ENCODE peak calls at places on chromosome 22, in nine cellular contexts. X is GM23338, J is PC-3, V is neural progenitor cell, E is hepatocyte, G is GM23248, M is HCT116, U is MM.1S, Y is SK-N-SH. R is an unnamed sample.

GRCh38 chr22:44937216-44937615 is 72.6 kb downstream of the PHF21B start:
- DNase-seq in U (no peak), M (no peak), G (no peak), V (no peak), Y (no peak), J (no peak), E (no peak), X (no peak), R (no peak)

GRCh38 chr22:43066844-43067385 is 22.3 kb downstream of the TTLL1 start:
- DNase-seq in Y (no peak), U (no peak), M (peak; percentile 47), E (peak; percentile 66), X (no peak), G (peak; percentile 78), V (no peak), J (peak; percentile 75), R (no peak)

GRCh38 chr22:23915230-23915754 is 21.1 kb downstream of the MIF start:
- DNase-seq in V (no peak), X (no peak), U (no peak), J (no peak), M (no peak), E (peak; percentile 5), Y (no peak), G (no peak), R (no peak)

GRCh38 chr22:30196141-30196866 is 50.3 kb downstream of the LIF start:
- DNase-seq in G (peak; percentile 100), J (peak; percentile 93), U (no peak), M (peak; percentile 91), V (peak; percentile 29), Y (no peak), E (peak; percentile 91), X (peak; percentile 94), R (peak; percentile 55)

GRCh38 chr22:48901324-48901723 is 926.3 kb downstream of the BRD1 start:
- DNase-seq in J (no peak), U (no peak), X (no peak), E (no peak), M (no peak), Y (no peak), G (no peak), V (no peak), R (no peak)

GRCh38 chr22:42342426-42343135 is 72.1 kb upstream of the TCF20 start:
- DNase-seq in M (no peak), J (no peak), U (no peak), X (no peak), V (peak; percentile 46), G (no peak), E (no peak), Y (no peak), R (no peak)

GRCh38 chr22:20015187-20015625 is 1.4 kb downstream of the ARVCF start:
- DNase-seq in J (no peak), E (no peak), U (no peak), G (no peak), M (no peak), X (no peak), V (no peak), Y (no peak), R (no peak)

GRCh38 chr22:43396934-43397457 is 14.8 kb upstream of the MPPED1 start:
- DNase-seq in Y (no peak), U (no peak), E (no peak), V (no peak), G (no peak), M (no peak), X (no peak), J (no peak), R (no peak)

GRCh38 chr22:40673017-40673416 is 6.3 kb upstream of the MCHR1 start:
- DNase-seq in M (no peak), Y (no peak), U (no peak), E (no peak), G (no peak), J (no peak), X (no peak), V (no peak), R (no peak)

GRCh38 chr22:40671369-40671768 is 7.9 kb upstream of the MCHR1 start:
- DNase-seq in E (no peak), M (no peak), J (no peak), U (no peak), Y (no peak), G (no peak), V (no peak), X (peak; percentile 56), R (no peak)

GRCh38 chr22:40671796-40672360 is 7.4 kb upstream of the MCHR1 start:
- DNase-seq in G (no peak), M (no peak), X (no peak), U (no peak), Y (no peak), J (no peak), E (no peak), V (no peak), R (no peak)

GRCh38 chr22:40668611-40669390 is 10.5 kb upstream of the MCHR1 start:
- DNase-seq in E (peak; percentile 65), G (peak; percentile 89), J (peak; percentile 55), Y (no peak), X (peak; percentile 43), V (peak; percentile 35), M (peak; percentile 31), U (no peak), R (no peak)

DNA sequence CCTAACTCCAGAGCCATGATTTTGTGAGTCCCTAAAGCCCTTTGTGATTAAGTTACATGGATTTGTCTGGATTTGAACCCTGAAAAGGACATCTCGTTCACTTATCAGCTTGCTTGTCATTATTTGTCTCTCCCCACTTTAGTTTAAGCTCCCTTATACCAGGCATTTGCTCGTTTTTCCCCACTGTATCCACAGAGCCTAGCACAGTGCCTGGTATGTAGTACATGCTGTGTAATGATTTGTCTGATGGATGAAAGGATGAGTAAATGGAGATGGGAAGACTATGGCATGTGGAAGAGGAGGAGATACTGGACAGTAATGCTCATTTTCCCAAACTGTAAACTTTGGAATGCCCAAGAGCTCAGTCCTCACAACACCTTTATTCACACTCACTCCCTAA is 9.2 kb upstream of the MCHR1 start:
- DNase-seq in Y (no peak), G (no peak), E (no peak), M (no peak), U (no peak), J (no peak), X (no peak), V (no peak), R (no peak)
- H2AFZ ChIP-seq in Y (no peak overlapping the region), G (no peak overlapping the region), E (no peak overlapping the region), M (no peak overlapping the region), U (no peak overlapping the region), J (no peak overlapping the region), X (no peak overlapping the region), V (peak overlapping the region; percentile 73), R (no peak overlapping the region)

DNA sequence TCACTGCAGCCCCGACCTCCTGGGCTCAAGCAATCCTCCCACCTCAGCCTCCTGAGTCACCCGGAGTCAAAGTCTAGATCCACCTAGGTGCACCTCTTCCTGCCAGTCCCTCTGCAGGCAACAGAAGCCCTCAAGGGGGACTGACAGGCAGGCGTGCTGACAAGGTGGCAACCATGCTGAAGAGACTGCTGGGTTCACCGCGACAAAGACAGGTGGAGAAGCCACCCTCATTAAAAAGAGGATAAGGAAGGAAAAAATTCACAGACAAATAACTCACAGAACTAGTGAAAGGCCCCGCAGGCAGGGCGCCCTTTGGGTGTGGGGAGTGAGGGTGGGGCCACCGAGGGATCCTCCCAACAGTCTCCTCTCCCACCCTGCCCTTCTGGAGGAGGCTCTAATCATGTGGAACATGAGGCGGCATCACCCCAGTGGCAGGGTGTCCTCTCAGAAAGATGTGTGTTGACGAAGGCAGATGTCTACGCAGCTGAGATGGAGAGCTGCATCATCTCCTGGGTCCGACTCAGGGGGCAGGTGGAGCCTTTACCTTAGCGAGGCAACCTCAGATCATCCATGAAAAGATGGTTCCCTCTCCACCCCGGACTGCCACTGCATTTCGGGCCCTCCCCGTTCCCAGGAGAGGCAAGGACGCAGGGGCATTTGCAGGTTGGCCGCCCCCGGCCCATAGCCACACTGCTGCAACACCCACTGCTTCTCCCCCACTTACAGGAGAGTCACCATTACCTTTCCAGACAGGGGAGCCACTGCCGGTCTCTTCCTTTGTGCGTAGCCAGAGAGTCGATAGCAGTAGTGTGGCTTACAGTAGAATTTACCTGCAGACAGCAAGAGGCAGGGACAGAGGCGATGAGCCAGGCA is 91.2 kb upstream of the BID start:
- DNase-seq in V (no peak), J (no peak), X (no peak), M (no peak), U (no peak), E (no peak), Y (no peak), G (no peak), R (no peak)
- H3K4me3 ChIP-seq in V (no peak overlapping the region), J (no peak overlapping the region), X (no peak overlapping the region), M (no peak overlapping the region), U (no peak overlapping the region), E (no peak overlapping the region), Y (no peak overlapping the region), G (no peak overlapping the region), R (no peak overlapping the region)

DNA sequence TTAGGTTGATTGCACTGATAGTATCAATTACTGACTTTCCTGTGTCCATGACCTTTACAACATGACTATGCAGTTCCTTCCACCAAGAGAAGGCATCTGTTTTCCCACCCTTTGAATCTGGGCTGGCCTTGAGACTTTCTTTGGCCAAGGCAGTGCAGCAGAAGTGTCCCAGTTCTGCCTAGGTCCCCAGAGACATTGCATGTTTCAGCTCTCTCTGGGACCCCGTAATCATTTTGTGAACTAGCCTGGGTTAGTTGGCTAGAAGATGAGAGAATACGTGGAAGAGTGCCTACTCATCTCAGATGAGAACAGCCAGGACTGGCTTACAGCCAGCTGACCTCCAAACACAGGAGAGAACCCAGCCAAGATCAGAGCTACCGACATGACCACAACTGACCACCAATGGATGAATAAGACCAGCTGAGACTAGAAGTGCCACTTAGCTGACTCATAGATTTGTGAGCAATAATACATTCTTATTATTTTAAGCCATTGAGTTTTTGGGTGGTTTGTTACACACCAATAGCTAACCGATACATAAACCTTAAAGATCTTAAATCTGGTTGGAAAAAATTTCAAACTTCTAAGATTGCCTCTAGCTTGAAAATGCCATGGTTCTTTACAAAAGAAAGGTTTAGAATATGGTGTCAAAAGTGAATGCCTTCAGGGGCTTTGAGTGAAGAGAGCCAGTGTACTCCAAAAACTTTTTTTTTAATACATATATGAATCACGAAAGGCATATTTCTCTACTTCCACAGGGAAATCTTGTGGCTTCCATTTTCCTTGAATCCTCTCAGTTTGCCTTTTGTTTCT is 145.2 kb downstream of the FBXO7 start:
- DNase-seq in M (no peak), Y (no peak), U (no peak), G (peak; percentile 86), J (peak; percentile 2), X (no peak), V (no peak), E (no peak), R (no peak)
- TF ChIP-seq EZH2phosphoT487 in M (no peak), Y (no peak), U (no peak), G (no peak), J (no peak), X (no peak), V (no peak), E (no peak), R (no peak)

DNA sequence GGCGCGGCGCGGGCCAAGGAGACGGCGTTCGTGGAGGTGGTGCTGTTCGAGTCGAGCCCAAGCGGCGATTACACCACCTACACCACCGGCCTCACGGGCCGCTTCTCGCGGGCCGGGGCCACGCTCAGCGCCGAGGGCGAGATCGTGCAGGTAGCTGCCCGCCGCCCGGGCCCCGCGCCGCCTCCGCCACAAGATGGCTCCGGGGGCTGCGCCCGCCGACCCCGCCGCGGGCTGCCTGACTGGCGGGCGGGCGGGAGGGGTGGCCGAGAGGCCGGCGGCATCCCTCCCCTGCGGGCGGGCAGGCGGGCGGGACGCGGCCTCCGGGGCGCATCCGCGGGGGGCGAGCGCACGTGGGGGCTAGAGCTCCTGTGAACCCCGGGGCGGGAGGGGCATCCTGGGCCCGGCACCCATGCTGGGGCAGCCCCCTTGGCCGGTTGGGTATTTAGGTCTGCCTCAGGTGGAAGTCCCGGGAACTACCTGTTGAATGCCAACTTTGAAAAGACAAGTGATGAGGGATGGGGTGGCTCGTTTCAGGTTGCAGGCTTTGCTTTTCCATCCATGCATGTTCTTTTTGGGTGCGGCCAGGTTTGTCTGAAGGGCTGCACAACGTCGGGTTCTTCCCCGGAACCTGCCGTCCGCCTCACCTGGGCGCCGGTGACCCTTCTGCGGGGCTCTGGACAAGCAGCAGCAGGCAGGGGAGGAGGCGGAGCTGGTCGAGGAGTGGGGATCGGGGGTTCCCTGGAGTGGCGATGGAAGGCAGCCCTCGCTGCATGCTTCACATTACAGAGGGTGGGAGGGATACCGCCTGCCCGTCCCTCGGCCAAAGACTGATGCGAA is 763 bp downstream of the ZNRF3 start:
- DNase-seq in V (peak; percentile 74), Y (peak; percentile 74), G (peak; percentile 77), U (peak; percentile 57), E (peak; percentile 67), X (peak; percentile 83), M (peak; percentile 12), J (peak; percentile 32), R (peak; percentile 59)
- H2AFZ ChIP-seq in V (no peak overlapping the region), Y (no peak overlapping the region), G (peak overlapping the region; percentile 38), U (peak overlapping the region; percentile 6), E (peak overlapping the region; percentile 7), X (no peak overlapping the region), M (no peak overlapping the region), J (peak overlapping the region; percentile 48), R (no peak overlapping the region)